ENCODE peak calls at places on chromosome 17, in five cellular contexts. Y is IMR-90, G is sigmoid colon, Z is heart left ventricle, V is A549. Q is an unnamed sample.

GRCh38 chr17:51428668-51429486 is 168.5 kb downstream of the UTP18 start:
- DNase-seq in Y (no peak), G (no peak), Z (no peak), V (no peak), Q (no peak)

GRCh38 chr17:42184717-42185496 is at the start of gene HCRT:
- DNase-seq in Y (no peak), G (no peak), Z (no peak), V (no peak), Q (no peak)

GRCh38 chr17:8153957-8154607 is 1.9 kb upstream of the PER1 start:
- DNase-seq in Y (peak; percentile 98), G (peak; percentile 100), Z (peak; percentile 100), V (peak; percentile 90), Q (peak; percentile 74)

GRCh38 chr17:77909236-77909635 is 49.3 kb upstream of the TNRC6C start:
- DNase-seq in Y (no peak), G (peak; percentile 67), Z (peak; percentile 48), V (no peak), Q (no peak)

GRCh38 chr17:7228920-7229319 is 5.4 kb downstream of the DVL2 start:
- DNase-seq in Y (no peak), G (no peak), Z (no peak), V (no peak), Q (no peak)

GRCh38 chr17:28476076-28476475 is 2.6 kb downstream of the SLC13A2 start:
- DNase-seq in Y (no peak), G (peak; percentile 13), Z (no peak), V (no peak), Q (no peak)

GRCh38 chr17:61872099-61872498 is 8.8 kb upstream of the BRIP1 start:
- DNase-seq in Y (no peak), G (no peak), Z (no peak), V (no peak), Q (no peak)

GRCh38 chr17:49742256-49742655 is 21.7 kb downstream of the FAM117A start:
- DNase-seq in Y (peak; percentile 34), G (no peak), Z (no peak), V (no peak), Q (no peak)

GRCh38 chr17:33038740-33039139 is 47.1 kb downstream of the SPACA3 start:
- DNase-seq in Y (peak; percentile 15), G (no peak), Z (peak; percentile 32), V (peak; percentile 57), Q (peak; percentile 14)

GRCh38 chr17:8160224-8160577 is 2.5 kb downstream of the VAMP2 start:
- DNase-seq in Y (no peak), G (no peak), Z (no peak), V (no peak), Q (no peak)

GRCh38 chr17:2899911-2900310 is 103.7 kb downstream of the RAP1GAP2 start:
- DNase-seq in Y (peak; percentile 11), G (no peak), Z (no peak), V (no peak), Q (no peak)

GRCh38 chr17:33200116-33200515 is 93.0 kb downstream of the ASIC2 start:
- DNase-seq in Y (peak; percentile 6), G (no peak), Z (no peak), V (no peak), Q (no peak)

GRCh38 chr17:43846963-43847369 is at the start of gene CD300LG:
- DNase-seq in Y (no peak), G (no peak), Z (no peak), V (no peak), Q (no peak)

GRCh38 chr17:78185981-78186688 is 717 bp downstream of the TK1 start:
- DNase-seq in Y (no peak), G (no peak), Z (peak; percentile 64), V (peak; percentile 73), Q (peak; percentile 82)

GRCh38 chr17:17355426-17355825 is 52.3 kb downstream of the NT5M start:
- DNase-seq in Y (no peak), G (peak; percentile 50), Z (no peak), V (no peak), Q (no peak)

GRCh38 chr17:180380-181212 is 854 bp downstream of the DOC2B start:
- DNase-seq in Y (no peak), G (no peak), Z (peak; percentile 26), V (no peak), Q (no peak)

GRCh38 chr17:50487213-50488096 is 8.8 kb downstream of the RSAD1 start:
- DNase-seq in Y (peak; percentile 12), G (no peak), Z (no peak), V (no peak), Q (peak; percentile 97)

GRCh38 chr17:3794890-3795757 is 5.9 kb downstream of the ITGAE start:
- DNase-seq in Y (peak; percentile 67), G (peak; percentile 28), Z (no peak), V (peak; percentile 60), Q (peak; percentile 75)

GRCh38 chr17:69443138-69443537 is 28.6 kb downstream of the MAP2K6 start:
- DNase-seq in Y (no peak), G (no peak), Z (no peak), V (no peak), Q (no peak)

GRCh38 chr17:6184508-6184907 is 114.3 kb downstream of the WSCD1 start:
- DNase-seq in Y (no peak), G (no peak), Z (no peak), V (no peak), Q (no peak)

GRCh38 chr17:64369007-64369893 is 21.4 kb downstream of the PECAM1 start:
- DNase-seq in Y (no peak), G (peak; percentile 38), Z (no peak), V (no peak), Q (no peak)

GRCh38 chr17:40461774-40462342 is 18.6 kb downstream of the IGFBP4 start:
- DNase-seq in Y (no peak), G (peak; percentile 70), Z (no peak), V (no peak), Q (no peak)

GRCh38 chr17:15966183-15966878 is 21.4 kb downstream of the ADORA2B start:
- DNase-seq in Y (peak; percentile 35), G (peak; percentile 21), Z (no peak), V (no peak), Q (no peak)

GRCh38 chr17:69870751-69871199 is 204.2 kb upstream of the KCNJ16 start:
- DNase-seq in Y (peak; percentile 88), G (no peak), Z (no peak), V (no peak), Q (no peak)

GRCh38 chr17:17896746-17897145 is 60.0 kb upstream of the SREBF1 start:
- DNase-seq in Y (no peak), G (no peak), Z (no peak), V (no peak), Q (no peak)

GRCh38 chr17:58517378-58517927 is 3.0 kb upstream of the MTMR4 start:
- DNase-seq in Y (no peak), G (no peak), Z (no peak), V (peak; percentile 70), Q (no peak)
- TF ChIP-seq POLR2A in Y (no peak), G (peak; percentile 43), Z (no peak), V (peak; percentile 48), Q (no peak)

DNA sequence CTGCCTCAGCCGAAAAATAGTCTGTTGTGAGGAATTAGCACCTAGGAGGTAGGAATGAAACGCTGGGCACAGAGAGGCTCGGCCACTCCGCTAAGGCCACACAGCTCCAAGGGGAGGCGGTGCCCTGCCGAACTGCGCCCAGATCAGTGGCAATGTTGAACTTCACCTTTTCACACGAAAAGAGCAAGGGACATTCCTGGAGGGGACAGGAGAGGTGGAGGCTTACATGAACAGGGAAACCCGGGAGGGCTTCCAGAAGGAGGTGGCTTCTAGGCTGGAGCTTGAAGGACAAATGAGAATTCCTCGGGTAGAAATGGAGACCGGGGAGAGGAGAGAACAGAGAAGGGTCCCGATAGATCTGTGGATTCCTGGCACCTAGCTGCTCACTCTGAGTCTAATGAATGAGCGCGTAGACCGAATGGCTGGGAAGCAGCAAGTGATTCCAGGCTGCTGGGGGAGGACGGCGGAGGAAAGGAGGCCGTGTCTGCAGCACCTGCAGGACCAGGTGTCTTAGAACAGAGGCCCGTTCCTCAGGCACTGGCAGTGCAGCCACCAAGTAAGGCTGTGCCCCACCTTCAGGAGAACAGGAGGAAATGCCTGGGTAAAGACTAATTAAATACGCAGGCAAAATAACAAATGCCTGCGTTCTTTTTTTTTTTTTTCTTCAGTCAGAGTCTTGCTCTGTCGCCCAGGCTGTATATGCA is 723 bp upstream of the SLC38A10 start:
- DNase-seq in Y (peak; percentile 33), G (no peak), Z (no peak), V (peak; percentile 91), Q (peak; percentile 47)
- TF ChIP-seq POLR2A in Y (no peak), G (no peak), Z (no peak), V (peak; percentile 17), Q (no peak)

DNA sequence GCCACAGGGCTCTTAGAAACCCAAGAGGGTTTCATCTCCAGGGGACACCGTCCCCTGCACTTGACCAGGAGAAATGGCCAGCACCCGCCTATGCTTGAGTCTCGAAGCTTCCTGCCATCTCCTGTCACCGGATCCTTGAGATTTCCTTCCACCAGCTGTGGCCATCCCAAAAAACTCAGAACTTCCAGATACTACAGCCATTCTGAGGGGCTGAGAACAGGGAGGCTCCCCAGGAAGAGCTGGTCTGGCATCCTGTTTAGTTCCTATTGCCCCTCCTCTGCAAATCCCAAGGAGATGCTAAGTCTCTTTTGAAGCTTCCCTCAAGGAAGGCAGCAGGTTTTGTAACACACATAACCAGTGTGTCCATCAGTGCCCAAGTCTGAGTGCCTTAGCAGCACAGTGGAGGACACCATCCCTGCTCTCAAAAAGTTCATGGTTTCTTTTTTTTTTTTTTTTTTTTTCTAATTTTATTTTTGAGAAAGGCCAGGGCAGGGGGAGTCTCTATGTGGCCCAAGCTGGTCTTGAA is 2.0 kb downstream of the UBALD2 start:
- DNase-seq in Y (no peak), G (no peak), Z (no peak), V (no peak), Q (no peak)
- TF ChIP-seq POLR2A in Y (no peak), G (no peak), Z (no peak), V (no peak), Q (no peak)

GRCh38 chr17:73749906-73750305 is 105.7 kb upstream of the SDK2 start:
- DNase-seq in Y (no peak), G (no peak), Z (peak; percentile 65), V (no peak), Q (no peak)
- TF ChIP-seq POLR2A in Y (no peak), G (no peak), Z (no peak), V (no peak), Q (no peak)

GRCh38 chr17:27389542-27390140 is 66.6 kb upstream of the KSR1 start:
- DNase-seq in Y (no peak), G (no peak), Z (no peak), V (no peak), Q (no peak)
- TF ChIP-seq POLR2A in Y (no peak), G (no peak), Z (no peak), V (no peak), Q (no peak)

GRCh38 chr17:48492401-48493298 is 38.2 kb downstream of the HOXB1 start:
- DNase-seq in Y (peak; percentile 74), G (peak; percentile 91), Z (peak; percentile 69), V (peak; percentile 85), Q (peak; percentile 69)
- TF ChIP-seq POLR2A in Y (no peak), G (no peak), Z (no peak), V (no peak), Q (peak; percentile 8)

Q was measured in H54.